ENCODE peak calls at places on chromosomes 3 and 15, in five cellular contexts. A, Y, K, W and Q are unnamed samples.

GRCh38 chr3:171101982-171102610 is 75.6 kb upstream of the SLC2A2 start:
- DNase-seq in A (no peak), Y (peak; percentile 71), K (no peak), W (peak; percentile 66), Q (no peak)

GRCh38 chr15:90465930-90466567 is 63.7 kb upstream of the CRTC3 start:
- DNase-seq in A (no peak), Y (peak; percentile 46), K (no peak), W (peak; percentile 34), Q (no peak)

GRCh38 chr15:39685999-39686613 is 96.5 kb downstream of the FSIP1 start:
- DNase-seq in A (no peak), Y (peak; percentile 82), K (peak; percentile 31), W (peak; percentile 70), Q (peak; percentile 71)

GRCh38 chr15:43515731-43516130 is 1.7 kb upstream of the MAP1A start:
- DNase-seq in A (no peak), Y (no peak), K (no peak), W (no peak), Q (no peak)

GRCh38 chr3:124656531-124656930 is 73.7 kb upstream of the UMPS start:
- DNase-seq in A (no peak), Y (no peak), K (no peak), W (no peak), Q (no peak)

GRCh38 chr15:63626955-63627354 is 29.8 kb downstream of the FBXL22 start:
- DNase-seq in A (no peak), Y (no peak), K (no peak), W (no peak), Q (no peak)

GRCh38 chr3:18447720-18448119 is 22.6 kb upstream of the SATB1 start:
- DNase-seq in A (no peak), Y (no peak), K (no peak), W (no peak), Q (no peak)

GRCh38 chr15:92429378-92430066 is 35.8 kb downstream of the ST8SIA2 start:
- DNase-seq in A (no peak), Y (peak; percentile 20), K (no peak), W (peak; percentile 56), Q (peak; percentile 47)

GRCh38 chr3:194950906-194951628 is 265.4 kb downstream of the FAM43A start:
- DNase-seq in A (no peak), Y (no peak), K (no peak), W (no peak), Q (no peak)

GRCh38 chr3:105747056-105747455 is 121.8 kb downstream of the CBLB start:
- DNase-seq in A (no peak), Y (peak; percentile 75), K (no peak), W (peak; percentile 32), Q (peak; percentile 72)

GRCh38 chr3:172074027-172074426 is 34.6 kb downstream of the FNDC3B start:
- DNase-seq in A (no peak), Y (no peak), K (no peak), W (no peak), Q (no peak)

GRCh38 chr3:46489875-46490274 is 7.9 kb upstream of the RTP3 start:
- DNase-seq in A (no peak), Y (peak; percentile 30), K (no peak), W (peak; percentile 34), Q (peak; percentile 16)

GRCh38 chr15:48553559-48553958 is 92.0 kb downstream of the FBN1 start:
- DNase-seq in A (no peak), Y (no peak), K (no peak), W (no peak), Q (peak; percentile 52)

GRCh38 chr3:17605032-17605431 is 137.4 kb downstream of the TBC1D5 start:
- DNase-seq in A (no peak), Y (peak; percentile 75), K (no peak), W (peak; percentile 92), Q (peak; percentile 60)

GRCh38 chr3:122085666-122086065 is 30.5 kb downstream of the CD86 start:
- DNase-seq in A (no peak), Y (no peak), K (no peak), W (no peak), Q (no peak)

GRCh38 chr3:4826237-4827100 is 152.8 kb upstream of the BHLHE40 start:
- DNase-seq in A (peak; percentile 76), Y (peak; percentile 23), K (peak; percentile 81), W (no peak), Q (no peak)

GRCh38 chr15:40046721-40047412 is 7.9 kb upstream of the SRP14 start:
- DNase-seq in A (no peak), Y (peak; percentile 74), K (no peak), W (peak; percentile 89), Q (peak; percentile 62)

GRCh38 chr3:72767927-72768880 is 80.0 kb downstream of the SHQ1 start:
- DNase-seq in A (no peak), Y (no peak), K (no peak), W (no peak), Q (peak; percentile 21)
- H3K4me3 ChIP-seq in A (no peak overlapping the region), Y (no peak overlapping the region), K (no peak overlapping the region), W (no peak overlapping the region), Q (no peak overlapping the region)

GRCh38 chr3:119883461-119884160 is 101.7 kb downstream of the NR1I2 start:
- DNase-seq in A (no peak), Y (no peak), K (no peak), W (no peak), Q (no peak)
- TF ChIP-seq CTCF in A (no peak), Y (no peak), K (no peak), W (peak; percentile 44), Q (no peak)

GRCh38 chr3:66620185-66620803 is 119.5 kb upstream of the LRIG1 start:
- DNase-seq in A (no peak), Y (no peak), K (no peak), W (no peak), Q (no peak)
- H3K4me3 ChIP-seq in A (no peak overlapping the region), Y (no peak overlapping the region), K (no peak overlapping the region), W (no peak overlapping the region), Q (no peak overlapping the region)

GRCh38 chr15:32029409-32029861 is 880 bp upstream of the CHRNA7 start:
- DNase-seq in A (no peak), Y (no peak), K (peak; percentile 22), W (no peak), Q (peak; percentile 70)
- TF ChIP-seq CTCF in A (no peak), Y (no peak), K (no peak), W (no peak), Q (peak; percentile 31)

GRCh38 chr15:85405467-85405866 is 25.1 kb downstream of the AKAP13 start:
- DNase-seq in A (no peak), Y (no peak), K (no peak), W (no peak), Q (no peak)

GRCh38 chr15:85404922-85405293 is 24.5 kb downstream of the AKAP13 start:
- DNase-seq in A (no peak), Y (peak; percentile 73), K (no peak), W (peak; percentile 42), Q (no peak)

GRCh38 chr15:85406916-85407315 is 26.5 kb downstream of the AKAP13 start:
- DNase-seq in A (no peak), Y (peak; percentile 54), K (no peak), W (no peak), Q (no peak)

GRCh38 chr15:85408270-85408746 is 27.9 kb downstream of the AKAP13 start:
- DNase-seq in A (no peak), Y (no peak), K (no peak), W (no peak), Q (no peak)

DNA sequence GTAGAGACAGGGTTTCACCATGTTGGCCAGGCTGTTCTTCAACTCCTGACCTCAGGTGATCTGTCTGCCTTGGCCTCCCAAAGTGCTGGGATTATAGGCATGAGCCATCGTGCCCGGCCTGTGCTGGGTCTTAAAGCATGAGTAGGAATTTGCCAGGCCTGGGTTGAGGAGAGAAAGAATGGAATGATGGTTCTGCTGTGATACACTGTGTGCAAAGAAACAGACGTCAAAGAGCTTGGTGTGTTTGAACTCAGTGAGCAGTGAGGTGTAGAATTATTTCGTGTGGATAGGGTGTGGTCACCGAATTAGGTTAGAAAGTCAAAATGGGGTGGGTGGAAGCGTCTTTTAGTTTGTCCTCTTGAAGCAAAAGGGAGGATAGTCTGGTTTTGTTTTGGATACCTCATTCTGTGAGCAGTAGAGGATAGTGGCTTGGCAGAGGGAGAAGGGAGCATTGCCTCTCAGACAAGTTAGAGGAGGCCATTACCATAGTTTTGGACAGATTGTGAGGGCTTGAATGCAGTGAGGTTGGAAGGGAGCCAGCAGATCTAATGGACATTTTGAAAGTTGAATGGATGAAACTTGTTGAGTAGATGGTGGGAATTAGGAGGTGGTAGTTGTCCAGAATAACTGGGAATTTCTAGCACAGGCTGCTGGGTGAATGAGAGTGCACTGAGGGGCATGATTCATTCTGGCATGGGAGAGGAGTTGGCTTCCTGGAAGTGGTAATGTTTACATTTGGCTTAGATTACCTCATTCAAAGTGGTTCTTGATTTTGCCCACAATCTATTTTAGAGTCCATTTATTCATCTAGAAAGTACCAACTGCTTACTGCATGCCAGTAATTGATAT is 27.2 kb downstream of the AKAP13 start:
- DNase-seq in A (peak; percentile 32), Y (peak; percentile 83), K (no peak), W (peak; percentile 79), Q (peak; percentile 76)
- H3K4me3 ChIP-seq in A (no peak overlapping the region), Y (no peak overlapping the region), K (no peak overlapping the region), W (no peak overlapping the region), Q (no peak overlapping the region)

DNA sequence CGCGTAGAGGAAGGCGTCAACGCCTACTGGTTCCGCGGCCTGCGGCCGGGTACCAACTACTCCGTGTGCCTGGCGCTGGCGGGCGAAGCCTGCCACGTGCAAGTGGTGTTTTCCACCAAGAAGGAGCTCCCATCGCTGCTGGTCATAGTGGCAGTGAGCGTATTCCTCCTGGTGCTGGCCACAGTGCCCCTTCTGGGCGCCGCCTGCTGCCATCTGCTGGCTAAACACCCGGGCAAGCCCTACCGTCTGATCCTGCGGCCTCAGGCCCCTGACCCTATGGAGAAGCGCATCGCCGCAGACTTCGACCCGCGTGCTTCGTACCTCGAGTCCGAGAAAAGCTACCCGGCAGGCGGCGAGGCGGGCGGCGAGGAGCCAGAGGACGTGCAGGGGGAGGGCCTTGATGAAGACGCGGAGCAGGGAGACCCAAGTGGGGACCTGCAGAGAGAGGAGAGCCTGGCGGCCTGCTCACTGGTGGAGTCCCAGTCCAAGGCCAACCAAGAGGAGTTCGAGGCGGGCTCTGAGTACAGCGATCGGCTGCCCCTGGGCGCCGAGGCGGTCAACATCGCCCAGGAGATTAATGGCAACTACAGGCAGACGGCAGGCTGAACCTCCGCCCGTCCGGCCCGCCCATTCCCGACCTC is 4.1 kb downstream of the ISLR2 start:
- DNase-seq in A (no peak), Y (no peak), K (peak; percentile 38), W (no peak), Q (no peak)
- TF ChIP-seq CTCF in A (peak; percentile 8), Y (peak; percentile 12), K (peak; percentile 21), W (peak; percentile 57), Q (peak; percentile 36)